ENCODE peak calls at places on chromosomes 5 and 9, in four cellular contexts. C is NCI-H1436 treated with DMSO at 0.1 percent for 48 hours, F is cardiac fibroblast, O is NCI-H226. K is an unnamed sample.
A peak's percentile ranks its signal among the peaks of the same experiment; 100 is the strongest.

GRCh38 chr5:154189819-154190651 is 498 bp upstream of the GALNT10 start:
- DNase-seq in C (no peak), F (peak; percentile 88), O (peak; percentile 71), K (peak; percentile 64)

GRCh38 chr9:16825971-16826370 is 44.5 kb downstream of the BNC2 start:
- DNase-seq in F (peak; percentile 54), C (no peak), O (no peak), K (peak; percentile 92)

GRCh38 chr5:95641803-95642220 is 4.8 kb upstream of the RFESD start:
- DNase-seq in C (no peak), O (no peak), F (peak; percentile 72), K (peak; percentile 85)

GRCh38 chr9:36996677-36997076 is 37.4 kb downstream of the PAX5 start:
- DNase-seq in C (no peak), F (no peak), O (no peak), K (no peak)

GRCh38 chr5:112917453-112918005 is 4.5 kb downstream of the REEP5 start:
- DNase-seq in O (peak; percentile 26), C (no peak), F (no peak), K (peak; percentile 26)

GRCh38 chr5:154174091-154174490 is 16.4 kb upstream of the GALNT10 start:
- DNase-seq in C (no peak), F (no peak), O (no peak), K (no peak)

GRCh38 chr9:19358691-19359090 is 21.3 kb downstream of the RPS6 start:
- DNase-seq in O (no peak), F (no peak), C (no peak), K (no peak)

GRCh38 chr5:140480310-140481014 is 67.0 kb upstream of the EIF4EBP3 start:
- DNase-seq in O (no peak), C (no peak), F (peak; percentile 6), K (peak; percentile 33)

GRCh38 chr9:129197978-129198736 is 20.1 kb upstream of the IER5L start:
- DNase-seq in C (no peak), F (peak; percentile 93), O (no peak), K (peak; percentile 90)

GRCh38 chr9:108057421-108058136 is 568.0 kb upstream of the KLF4 start:
- DNase-seq in C (no peak), O (peak; percentile 95), F (peak; percentile 95), K (peak; percentile 98)

GRCh38 chr5:95241635-95242034 is 43.3 kb downstream of the MCTP1 start:
- DNase-seq in C (no peak), F (no peak), O (no peak), K (no peak)